ENCODE peak calls at places on chromosomes 13 and 19, in five cellular contexts. H is RWPE2; R is uterus; W is CD8-positive, alpha-beta T cell; O is BE2C. X is an unnamed sample.

GRCh38 chr13:114128624-114129522 is 3.5 kb downstream of the RASA3 start:
- DNase-seq in H (no peak), R (peak; percentile 69), W (peak; percentile 89), O (no peak), X (peak; percentile 49)

GRCh38 chr13:43374621-43375020 is 351.2 kb downstream of the DNAJC15 start:
- DNase-seq in H (no peak), R (no peak), W (no peak), O (no peak), X (no peak)

GRCh38 chr19:41577144-41577830 is 1.3 kb downstream of the CEACAM21 start:
- DNase-seq in H (no peak), R (no peak), W (no peak), O (no peak), X (no peak)

GRCh38 chr13:20192470-20193141 is at the start of gene GJB2:
- DNase-seq in H (no peak), R (no peak), W (no peak), O (no peak), X (no peak)

GRCh38 chr13:77836423-77836822 is 82.2 kb downstream of the EDNRB start:
- DNase-seq in H (no peak), R (no peak), W (no peak), O (no peak), X (no peak)

GRCh38 chr19:48183356-48183755 is 12.9 kb downstream of the ZSWIM9 start:
- DNase-seq in H (no peak), R (no peak), W (no peak), O (no peak), X (no peak)

GRCh38 chr13:29859971-29860370 is 9.6 kb upstream of the UBL3 start:
- DNase-seq in H (no peak), R (no peak), W (no peak), O (peak; percentile 63), X (no peak)

GRCh38 chr13:85601526-85601925 is 197.7 kb downstream of the SLITRK6 start:
- DNase-seq in H (no peak), R (no peak), W (no peak), O (no peak), X (no peak)

GRCh38 chr13:52845766-52846566 is 2.5 kb downstream of the PCDH8 start:
- DNase-seq in H (peak; percentile 45), R (no peak), W (no peak), O (peak; percentile 65), X (peak; percentile 75)

GRCh38 chr19:11473725-11474124 is 7.1 kb downstream of the ELAVL3 start:
- DNase-seq in H (no peak), R (no peak), W (no peak), O (no peak), X (no peak)

GRCh38 chr19:12772323-12772722 is 3.0 kb downstream of the HOOK2 start:
- DNase-seq in H (no peak), R (no peak), W (no peak), O (no peak), X (no peak)

GRCh38 chr19:10372698-10373097 is 7.7 kb downstream of the TYK2 start:
- DNase-seq in H (no peak), R (no peak), W (no peak), O (no peak), X (no peak)

GRCh38 chr13:47126432-47126831 is 229.6 kb upstream of the HTR2A start:
- DNase-seq in H (no peak), R (no peak), W (no peak), O (no peak), X (no peak)

GRCh38 chr13:94233401-94233800 is 246.1 kb downstream of the DCT start:
- DNase-seq in H (peak; percentile 53), R (no peak), W (no peak), O (peak; percentile 15), X (no peak)

DNA sequence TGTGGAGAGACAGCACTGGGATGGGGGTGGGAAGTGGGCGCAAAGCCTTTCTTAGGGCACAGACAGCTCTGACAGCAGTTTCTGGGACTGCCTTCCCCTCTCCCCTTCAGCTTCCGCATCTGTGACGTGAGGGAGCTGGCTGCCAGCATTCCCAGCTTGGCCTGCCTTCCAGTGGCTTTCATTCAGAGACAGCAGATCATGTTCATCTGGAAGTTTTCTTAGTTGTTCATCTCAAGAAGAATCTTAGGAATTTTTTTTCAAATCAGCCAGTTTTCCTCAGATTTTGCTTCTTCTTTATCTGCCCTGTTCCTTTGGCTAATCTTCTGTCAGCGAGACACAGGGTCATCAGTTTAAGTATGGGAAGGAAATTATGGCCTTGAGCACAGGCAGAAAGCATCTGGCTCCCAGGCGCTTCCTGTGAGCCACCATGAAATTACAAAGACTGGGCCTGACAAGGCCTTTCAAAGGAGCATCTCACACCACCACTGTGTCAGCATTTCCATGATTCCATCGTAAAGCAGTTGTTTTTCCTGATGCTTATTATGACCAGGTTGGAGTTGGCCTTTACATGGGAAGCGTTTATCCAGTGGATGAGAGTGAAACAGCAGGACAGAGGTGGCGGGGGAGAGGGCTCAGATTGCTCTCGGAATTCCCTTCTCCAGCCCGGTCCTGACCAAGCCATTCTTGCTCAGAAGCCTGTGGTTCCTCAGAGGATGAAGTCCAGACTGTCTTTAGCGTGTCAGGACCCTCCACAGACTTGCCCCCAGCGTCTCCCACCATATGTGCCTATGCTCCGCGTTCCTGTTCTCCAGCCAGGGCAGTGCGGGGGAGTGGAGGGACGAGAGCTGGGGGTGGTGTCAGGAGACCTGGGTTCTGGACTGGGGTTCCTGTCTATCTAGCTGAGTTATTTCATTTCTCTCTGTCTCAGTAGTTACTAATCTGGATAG is 43.6 kb downstream of the ARHGAP35 start:
- DNase-seq in H (no peak), R (peak; percentile 49), W (no peak), O (no peak), X (peak; percentile 44)
- H3K4me1 ChIP-seq in H (peaks cover 45% of the 10 kb centered on the region), R (peaks cover 15% of the 10 kb centered on the region), W (peaks cover 5% of the 10 kb centered on the region), O (peaks cover 13% of the 10 kb centered on the region), X (peaks cover 43% of the 10 kb centered on the region)

GRCh38 chr19:18229474-18229873 is 3.2 kb upstream of the PDE4C start:
- DNase-seq in H (no peak), R (no peak), W (no peak), O (no peak), X (no peak)
- TF ChIP-seq CTCF in H (peak; percentile 19), R (no peak), W (peak; percentile 26), O (peak; percentile 57), X (peak; percentile 43)

GRCh38 chr19:38843175-38843758 is 6.5 kb downstream of the HNRNPL start:
- DNase-seq in H (no peak), R (no peak), W (no peak), O (no peak), X (no peak)

GRCh38 chr19:38844093-38844686 is 5.6 kb downstream of the HNRNPL start:
- DNase-seq in H (no peak), R (no peak), W (no peak), O (no peak), X (no peak)

GRCh38 chr19:38841180-38841766 is 8.5 kb downstream of the HNRNPL start:
- DNase-seq in H (no peak), R (no peak), W (no peak), O (no peak), X (no peak)

GRCh38 chr19:38841787-38842438 is 7.9 kb downstream of the HNRNPL start:
- DNase-seq in H (no peak), R (no peak), W (peak; percentile 69), O (no peak), X (no peak)

GRCh38 chr19:38842439-38843174 is 7.2 kb downstream of the HNRNPL start:
- DNase-seq in H (no peak), R (no peak), W (peak; percentile 81), O (no peak), X (no peak)
- H3K36me3 ChIP-seq in H (peaks cover 97% of the 10 kb centered on the region), R (no peaks in the 10 kb centered on the region), W (peaks cover 97% of the 10 kb centered on the region), O (peaks cover 99% of the 10 kb centered on the region), X (peaks cover 7% of the 10 kb centered on the region)

GRCh38 chr13:99302637-99303505 is 4.3 kb downstream of the GPR183 start:
- DNase-seq in H (no peak), R (no peak), W (no peak), O (no peak), X (no peak)
- H3K4me1 ChIP-seq in H (no peaks in the 10 kb centered on the region), R (no peaks in the 10 kb centered on the region), W (peaks cover 77% of the 10 kb centered on the region), O (no peaks in the 10 kb centered on the region), X (no peaks in the 10 kb centered on the region)

DNA sequence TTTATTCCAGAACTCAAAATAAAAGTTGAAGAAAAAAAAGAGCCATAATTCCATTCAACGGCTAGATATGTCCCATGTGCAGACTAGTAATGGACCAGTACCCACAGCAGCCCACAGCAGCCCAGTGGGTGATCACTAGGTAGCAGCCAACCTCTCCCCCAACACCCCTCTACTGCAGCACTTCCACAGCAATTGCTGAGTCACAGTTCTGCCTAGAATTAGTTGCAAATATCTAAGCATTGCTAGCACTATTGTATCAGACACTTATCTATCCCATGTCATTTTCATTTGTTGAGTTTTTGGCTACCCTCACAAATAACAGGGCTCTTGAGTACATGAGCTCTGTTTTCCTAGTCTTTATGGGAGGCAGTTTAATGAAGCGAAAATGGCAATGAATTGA is 258.7 kb downstream of the RAP2A start:
- DNase-seq in H (no peak), R (no peak), W (no peak), O (no peak), X (no peak)
- TF ChIP-seq CTCF in H (no peak), R (no peak), W (no peak), O (no peak), X (no peak)

DNA sequence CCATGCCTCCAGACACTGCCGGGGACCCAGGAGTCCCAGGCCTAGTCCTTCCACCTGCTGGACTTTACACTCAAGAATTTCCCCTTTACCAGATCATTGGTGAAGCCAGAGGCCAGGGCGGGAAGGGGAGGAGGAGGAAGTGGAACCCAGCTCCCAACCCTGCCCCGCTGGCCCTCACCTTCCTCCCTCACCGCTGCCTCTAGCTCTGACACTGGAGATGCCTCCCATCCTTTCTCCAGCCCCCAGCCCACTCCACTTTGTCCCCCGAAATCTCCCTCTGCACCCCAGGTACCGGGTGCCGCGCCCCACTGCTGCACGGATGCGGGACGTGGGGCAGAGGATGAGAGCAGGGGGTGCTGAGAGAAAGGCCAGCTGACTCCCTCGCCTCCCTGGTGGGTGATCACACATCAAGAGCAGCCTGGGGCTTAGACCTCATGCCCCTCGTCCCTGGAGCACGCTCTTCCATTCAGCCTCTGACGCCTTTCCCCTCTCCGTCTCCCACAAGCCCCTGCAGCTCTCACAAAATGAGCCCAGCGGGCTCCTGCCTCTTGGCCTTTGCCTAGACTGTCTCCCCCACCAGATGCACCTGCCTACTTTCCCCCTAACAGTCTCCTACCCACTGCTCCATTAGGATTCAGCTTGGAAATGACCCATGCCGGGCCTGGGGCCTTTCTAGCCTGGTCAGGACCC is at the start of gene PTPRH:
- DNase-seq in H (no peak), R (no peak), W (no peak), O (no peak), X (no peak)
- H3K36me3 ChIP-seq in H (no peaks in the 10 kb centered on the region), R (no peaks in the 10 kb centered on the region), W (no peaks in the 10 kb centered on the region), O (no peaks in the 10 kb centered on the region), X (no peaks in the 10 kb centered on the region)

GRCh38 chr19:2543463-2544442 is 67.8 kb downstream of the GADD45B start:
- DNase-seq in H (peak; percentile 95), R (peak; percentile 93), W (peak; percentile 78), O (peak; percentile 95), X (peak; percentile 94)
- H3K4me1 ChIP-seq in H (peaks cover 34% of the 10 kb centered on the region), R (peaks cover 19% of the 10 kb centered on the region), W (peaks cover 15% of the 10 kb centered on the region), O (peaks cover 9% of the 10 kb centered on the region), X (peaks cover 61% of the 10 kb centered on the region)